ENCODE peak calls at places on chromosomes 6 and 20, in seven cellular contexts. K, R, G, O, Q, X and Z are unnamed samples.

GRCh38 chr6:47519279-47519678 is 41.7 kb downstream of the CD2AP start:
- DNase-seq in K (peak), R (no peak), G (no peak), O (no peak), Q (no peak), X (no peak), Z (no peak)

GRCh38 chr6:87366428-87366827 is 21.8 kb downstream of the C6orf163 start:
- DNase-seq in K (no peak), R (peak), G (no peak), O (no peak), Q (no peak), X (no peak), Z (no peak)

GRCh38 chr6:117600008-117600743 is 2.1 kb downstream of the GOPC start:
- DNase-seq in K (no peak), R (peak), G (no peak), O (no peak), Q (no peak), X (no peak), Z (no peak)

GRCh38 chr6:56223995-56224394 is 23.4 kb downstream of the COL21A1 start:
- DNase-seq in K (no peak), R (no peak), G (no peak), O (no peak), Q (no peak), X (no peak), Z (no peak)

GRCh38 chr20:32480361-32481199 is 104.6 kb downstream of the NOL4L start:
- DNase-seq in K (no peak), R (no peak), G (no peak), O (no peak), Q (no peak), X (no peak), Z (no peak)

GRCh38 chr6:36920546-36920945 is 34.0 kb upstream of the PI16 start:
- DNase-seq in K (no peak), R (no peak), G (no peak), O (no peak), Q (no peak), X (no peak), Z (no peak)

GRCh38 chr6:37493047-37493995 is 6.4 kb downstream of the CCDC167 start:
- DNase-seq in K (no peak), R (no peak), G (no peak), O (no peak), Q (no peak), X (no peak), Z (no peak)

GRCh38 chr6:149566372-149567193 is at the start of gene GINM1:
- DNase-seq in K (peak), R (peak), G (no peak), O (no peak), Q (peak), X (peak), Z (peak)

GRCh38 chr20:2816030-2816582 is at the start of gene TMEM239:
- DNase-seq in K (no peak), R (no peak), G (no peak), O (no peak), Q (no peak), X (peak), Z (no peak)

GRCh38 chr20:34986311-34987287 is 30.9 kb downstream of the MYH7B start:
- DNase-seq in K (no peak), R (no peak), G (no peak), O (no peak), Q (no peak), X (no peak), Z (no peak)

GRCh38 chr6:1481326-1481725 is 92.0 kb downstream of the FOXF2 start:
- DNase-seq in K (no peak), R (no peak), G (peak), O (no peak), Q (no peak), X (no peak), Z (no peak)

GRCh38 chr6:89110288-89110687 is 7.6 kb downstream of the SRSF12 start:
- DNase-seq in K (no peak), R (no peak), G (no peak), O (no peak), Q (no peak), X (no peak), Z (no peak)

GRCh38 chr6:10415593-10416480 is 963 bp upstream of the TFAP2A start:
- DNase-seq in K (no peak), R (no peak), G (no peak), O (no peak), Q (no peak), X (no peak), Z (no peak)

GRCh38 chr6:113596907-113597583 is 260.1 kb upstream of the MARCKS start:
- DNase-seq in K (no peak), R (no peak), G (no peak), O (no peak), Q (no peak), X (no peak), Z (peak)

GRCh38 chr6:168120390-168121307 is 41.6 kb upstream of the FRMD1 start:
- DNase-seq in K (no peak), R (no peak), G (no peak), O (no peak), Q (peak), X (peak), Z (no peak)

GRCh38 chr6:16868968-16869367 is 107.7 kb upstream of the ATXN1 start:
- DNase-seq in K (no peak), R (no peak), G (no peak), O (no peak), Q (no peak), X (no peak), Z (no peak)

GRCh38 chr6:122789862-122790739 is 1.0 kb downstream of the SMPDL3A start:
- DNase-seq in K (no peak), R (peak), G (no peak), O (no peak), Q (no peak), X (peak), Z (peak)

GRCh38 chr20:4086771-4087677 is 71.7 kb upstream of the RNF24 start:
- DNase-seq in K (no peak), R (no peak), G (no peak), O (no peak), Q (no peak), X (no peak), Z (no peak)

GRCh38 chr20:61954276-61955021 is 111.2 kb downstream of the TAF4 start:
- DNase-seq in K (no peak), R (peak), G (no peak), O (no peak), Q (peak), X (no peak), Z (no peak)

GRCh38 chr6:799769-800168 is 106.8 kb upstream of the EXOC2 start:
- DNase-seq in K (no peak), R (no peak), G (no peak), O (no peak), Q (peak), X (no peak), Z (no peak)

GRCh38 chr20:49979030-49979832 is 3.5 kb upstream of the SNAI1 start:
- DNase-seq in K (peak), R (peak), G (peak), O (no peak), Q (peak), X (peak), Z (peak)
- TF ChIP-seq JUND in K (peak), R (no peak), G (no peak), O (no peak), Q (no peak), X (no peak), Z (no peak)

DNA sequence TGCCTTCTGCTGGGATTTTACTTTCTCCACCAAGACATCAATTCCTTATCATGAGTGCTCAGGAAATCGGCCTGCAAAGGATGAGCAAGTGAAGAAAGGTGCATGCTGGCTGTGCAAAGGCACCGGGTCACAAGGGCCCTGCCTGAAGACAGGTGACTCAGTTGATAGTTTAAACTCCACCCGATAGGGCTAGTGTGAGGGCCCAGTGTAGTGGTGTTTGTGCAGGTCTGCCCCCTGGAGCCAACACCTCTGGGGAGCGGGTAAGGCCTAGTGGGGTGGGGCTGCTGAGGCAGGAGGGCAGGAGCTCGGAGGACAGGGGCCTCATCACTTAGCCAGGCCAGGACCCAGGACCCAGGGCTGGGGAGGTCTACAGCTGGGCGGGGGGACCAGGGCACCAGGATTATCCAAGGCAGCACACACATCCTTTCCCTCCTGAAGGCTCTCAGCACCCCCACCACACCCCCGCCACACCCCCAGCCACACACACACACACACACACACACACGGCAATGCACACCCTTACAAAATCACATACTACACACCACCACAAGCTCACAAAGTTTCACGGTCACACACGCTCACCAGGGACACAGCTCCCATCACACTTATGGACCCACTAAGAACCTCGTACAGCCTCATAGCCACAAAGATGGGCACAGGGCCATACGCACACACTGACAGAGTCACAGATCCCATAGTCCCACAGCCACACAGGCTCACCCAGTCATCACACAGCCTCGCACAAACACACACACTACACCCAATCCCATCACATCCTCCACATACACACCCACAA is 75.4 kb downstream of the GRM4 start:
- DNase-seq in K (no peak), R (no peak), G (no peak), O (no peak), Q (no peak), X (no peak), Z (no peak)
- TF ChIP-seq JUND in K (no peak), R (no peak), G (no peak), O (no peak), Q (no peak), X (no peak), Z (no peak)

DNA sequence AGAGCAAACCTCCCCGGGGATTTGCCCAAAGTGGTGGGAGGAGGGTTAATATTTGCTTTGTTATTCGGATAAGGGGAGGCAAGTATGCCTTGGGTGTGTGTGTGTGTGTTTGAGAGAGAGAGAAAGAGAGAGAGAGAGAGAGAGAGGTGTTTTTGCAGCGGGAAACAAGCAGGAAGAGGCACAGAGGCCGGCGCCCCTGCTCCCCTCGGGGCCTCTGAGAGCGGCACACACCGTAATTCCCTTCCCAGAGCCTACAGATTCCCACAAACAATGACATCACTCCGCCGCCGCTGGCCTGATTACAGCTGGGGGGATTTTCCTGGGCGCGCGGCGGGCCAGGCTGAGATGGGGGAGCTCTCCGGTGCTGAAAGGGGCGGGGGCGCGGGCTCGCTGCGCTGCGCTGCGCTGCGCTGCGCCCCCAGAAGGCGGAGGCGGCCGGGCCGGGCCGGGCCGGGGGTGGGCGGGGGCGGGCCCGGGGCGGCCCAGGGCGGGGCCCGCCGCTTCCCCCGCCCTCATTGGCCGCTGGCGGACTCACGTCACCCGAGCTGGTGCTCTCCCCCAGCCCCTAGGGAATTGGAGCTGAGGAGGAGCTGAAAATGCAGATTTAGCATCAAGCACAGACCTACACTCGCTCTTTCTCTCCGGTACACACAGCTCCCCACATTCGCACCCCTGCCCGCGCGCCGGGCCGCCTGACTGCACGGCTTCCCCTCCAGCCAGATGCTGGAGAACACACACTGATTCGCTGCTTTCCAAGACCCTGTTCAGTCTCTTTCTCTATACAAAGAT is at the start of gene PCSK2:
- DNase-seq in K (no peak), R (peak), G (no peak), O (no peak), Q (peak), X (peak), Z (no peak)
- TF ChIP-seq JUND in K (no peak), R (no peak), G (no peak), O (no peak), Q (peak), X (no peak), Z (no peak)

DNA sequence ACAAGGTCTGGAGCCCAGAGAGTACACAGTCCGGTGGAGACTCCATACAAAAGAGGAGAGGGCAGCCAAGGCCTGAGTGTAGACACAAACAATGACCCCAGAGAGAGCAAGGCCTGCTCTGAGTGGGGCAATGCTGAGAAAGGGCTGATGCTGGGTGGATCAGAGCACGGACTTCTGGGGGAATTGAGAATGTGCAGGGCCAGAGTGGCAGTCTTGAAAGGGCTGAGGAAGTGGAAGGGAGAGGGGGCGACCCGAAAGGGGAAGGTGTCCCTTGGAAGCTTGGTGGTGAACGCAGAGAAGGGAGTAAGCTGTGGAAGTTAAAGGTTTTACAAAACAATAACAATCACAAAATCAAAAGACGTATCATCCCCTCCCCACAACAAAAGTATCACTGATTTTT is 12.0 kb upstream of the GRM4 start:
- DNase-seq in K (no peak), R (no peak), G (no peak), O (no peak), Q (no peak), X (peak), Z (no peak)
- TF ChIP-seq JUND in K (no peak), R (no peak), G (no peak), O (no peak), Q (no peak), X (no peak), Z (no peak)

GRCh38 chr20:60447703-60448102 is 489.5 kb downstream of the CDH26 start:
- DNase-seq in K (no peak), R (no peak), G (no peak), O (no peak), Q (no peak), X (no peak), Z (no peak)
- TF ChIP-seq JUND in K (no peak), R (no peak), G (no peak), O (no peak), Q (no peak), X (no peak), Z (no peak)

GRCh38 chr6:135451617-135452190 is 45.8 kb downstream of the AHI1 start:
- DNase-seq in K (peak), R (peak), G (peak), O (no peak), Q (no peak), X (peak), Z (no peak)
- TF ChIP-seq JUND in K (no peak), R (no peak), G (no peak), O (no peak), Q (no peak), X (no peak), Z (no peak)

DNA sequence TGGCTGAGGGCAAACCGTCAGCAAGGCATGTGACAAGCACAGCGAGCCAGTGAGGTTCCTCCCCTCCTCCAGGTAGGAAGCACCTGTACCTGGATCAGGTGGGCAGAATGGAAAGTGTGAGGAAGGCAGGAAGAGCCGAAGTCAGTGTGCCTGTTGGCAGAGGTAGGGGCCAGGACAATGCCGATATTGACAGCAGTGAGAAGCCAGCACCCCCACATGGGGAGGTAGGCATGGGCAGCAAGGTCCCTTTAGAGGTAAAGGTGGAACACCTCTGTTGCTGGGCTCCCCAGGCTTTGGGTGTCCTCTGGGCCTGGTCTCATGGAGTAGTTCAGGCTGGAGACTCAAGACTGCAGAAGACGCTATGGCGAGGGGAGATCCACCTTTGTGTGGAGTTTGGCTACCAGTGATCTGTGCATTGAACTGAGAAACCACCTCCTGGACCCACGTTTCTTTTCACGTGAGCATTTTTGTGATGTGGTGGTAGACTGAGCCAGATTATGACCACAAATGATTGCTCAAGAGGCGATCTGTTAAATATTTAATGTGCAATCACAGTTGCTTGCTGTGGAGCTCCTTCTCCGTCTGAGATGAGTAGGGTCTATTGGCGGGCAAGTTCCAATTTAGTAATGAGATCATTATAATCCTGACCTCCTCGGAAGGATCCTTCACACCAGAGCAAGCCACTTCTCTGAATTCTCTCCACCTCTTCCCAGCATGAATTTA is 174.8 kb downstream of the CDH26 start:
- DNase-seq in K (no peak), R (no peak), G (no peak), O (no peak), Q (no peak), X (no peak), Z (no peak)
- TF ChIP-seq JUND in K (no peak), R (no peak), G (no peak), O (no peak), Q (no peak), X (no peak), Z (no peak)

DNA sequence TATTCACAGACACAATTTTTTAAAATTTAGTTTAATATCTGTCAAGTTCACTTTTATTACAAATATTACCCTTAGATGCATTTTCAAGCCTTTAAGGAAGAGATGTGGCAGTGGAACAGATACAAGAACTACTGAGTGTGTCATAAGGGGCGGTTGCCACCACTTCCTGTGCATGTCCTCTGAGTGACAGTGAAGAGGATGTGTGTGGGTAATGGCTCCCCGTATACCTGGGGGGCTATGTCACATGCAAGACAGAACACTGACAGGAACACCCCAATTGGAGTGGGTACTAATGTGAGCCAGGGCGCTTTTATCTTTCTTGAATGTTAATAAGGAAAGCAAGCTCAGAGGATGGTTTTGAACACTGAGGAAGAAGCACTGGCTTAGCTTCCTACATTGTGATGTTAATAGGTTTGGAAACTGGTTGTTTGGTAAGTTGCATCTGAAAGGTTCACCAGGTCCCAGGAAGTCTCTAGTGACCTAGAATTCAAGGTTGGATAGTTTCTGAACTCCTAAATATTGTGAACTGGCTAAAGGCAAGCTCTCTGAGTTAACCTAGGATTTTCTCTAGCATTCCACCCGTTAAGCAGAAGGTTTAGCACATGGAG is 83.4 kb upstream of the ASF1A start:
- DNase-seq in K (no peak), R (no peak), G (no peak), O (no peak), Q (no peak), X (no peak), Z (no peak)
- TF ChIP-seq JUND in K (no peak), R (no peak), G (no peak), O (no peak), Q (no peak), X (no peak), Z (no peak)

DNA sequence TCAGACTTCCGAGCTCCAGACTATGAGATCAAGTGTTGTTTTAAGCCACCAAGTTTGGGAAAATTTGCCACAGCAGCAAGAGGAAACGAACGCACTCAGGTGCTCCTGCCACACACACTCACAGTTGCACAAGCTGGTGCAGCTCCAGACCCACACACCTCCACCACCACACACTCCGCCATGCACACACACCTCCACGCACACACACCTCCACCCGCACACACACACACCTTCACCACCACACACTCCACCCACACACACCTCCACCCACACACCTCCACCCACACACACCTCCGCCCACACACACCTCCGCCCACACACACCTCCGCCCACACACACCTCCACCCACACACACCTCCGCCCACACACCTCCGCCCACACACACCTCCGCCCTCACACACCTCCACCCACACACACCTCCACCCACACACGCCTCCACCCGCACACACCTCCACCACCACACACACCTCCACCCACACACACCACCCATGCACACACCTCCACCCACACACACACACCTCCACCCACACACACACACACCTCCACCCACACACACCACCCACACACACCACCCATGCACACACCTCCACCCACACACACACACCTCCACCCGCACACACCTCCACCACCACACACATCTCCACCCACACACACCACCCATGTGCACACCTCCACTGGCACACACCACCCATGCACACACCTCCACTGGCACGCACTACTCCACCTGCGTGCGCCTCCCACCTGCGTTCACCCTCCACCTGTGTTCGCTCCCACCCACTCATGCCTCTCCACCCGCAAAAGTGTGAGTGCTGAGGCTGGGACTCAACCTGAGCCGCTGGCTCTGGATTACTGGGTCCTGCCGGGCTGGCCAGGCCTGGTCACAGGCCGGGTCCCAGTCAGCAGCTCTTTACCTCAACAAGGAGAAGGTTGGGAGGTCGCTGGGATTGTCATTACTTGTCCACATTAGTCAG is 175.6 kb downstream of the BMP7 start:
- DNase-seq in K (no peak), R (no peak), G (no peak), O (no peak), Q (no peak), X (no peak), Z (no peak)
- TF ChIP-seq JUND in K (no peak), R (no peak), G (no peak), O (no peak), Q (no peak), X (no peak), Z (no peak)